ENCODE peak calls at places on chromosome 19, in eight cellular contexts. W is fibroblast of pulmonary artery; I is retinal pigment epithelial cell; R is AG09309; L is sigmoid colon; Z is CD8-positive, alpha-beta memory T cell; F is activated naive CD4-positive, alpha-beta T cell; X is substantia nigra. C is an unnamed sample.

GRCh38 chr19:5376928-5377327 is 36.3 kb upstream of the PTPRS start:
- DNase-seq in W (no peak), Z (no peak), L (no peak), R (no peak), I (no peak), F (no peak), X (no peak), C (no peak)

GRCh38 chr19:40627486-40628279 is 26.5 kb downstream of the LTBP4 start:
- DNase-seq in I (no peak), Z (peak), X (no peak), R (no peak), F (no peak), L (no peak), W (no peak), C (no peak)

GRCh38 chr19:29040951-29041350 is 172.0 kb downstream of the UQCRFS1 start:
- DNase-seq in I (no peak), W (no peak), L (no peak), X (no peak), R (no peak), F (no peak), Z (no peak), C (no peak)

GRCh38 chr19:13169769-13170168 is 19.6 kb downstream of the IER2 start:
- DNase-seq in Z (no peak), I (no peak), L (no peak), F (no peak), X (no peak), R (no peak), W (no peak), C (no peak)

GRCh38 chr19:49200238-49200862 is 42.8 kb downstream of the TRPM4 start:
- DNase-seq in W (no peak), F (no peak), R (no peak), I (no peak), X (no peak), L (no peak), Z (no peak), C (peak)

GRCh38 chr19:49216076-49216475 is 58.5 kb downstream of the TRPM4 start:
- DNase-seq in L (no peak), R (peak), W (peak), X (no peak), F (no peak), Z (no peak), I (peak), C (no peak)

GRCh38 chr19:18999896-19000620 is 33.3 kb downstream of the SUGP2 start:
- DNase-seq in Z (no peak), I (no peak), R (no peak), W (peak), F (no peak), L (no peak), X (no peak), C (no peak)

GRCh38 chr19:53868892-53869804 is 1.5 kb downstream of the MYADM start:
- DNase-seq in R (no peak), I (peak), X (peak), L (peak), F (peak), Z (peak), W (peak), C (peak)

GRCh38 chr19:11243798-11244169 is 4.4 kb downstream of the ANGPTL8 start:
- DNase-seq in R (no peak), F (no peak), Z (no peak), X (no peak), L (no peak), W (no peak), I (no peak), C (no peak)

GRCh38 chr19:45271709-45272108 is 20.6 kb downstream of the MARK4 start:
- DNase-seq in W (no peak), L (no peak), Z (no peak), R (no peak), F (no peak), X (no peak), I (no peak), C (no peak)

GRCh38 chr19:47663911-47664771 is 49.1 kb upstream of the EHD2 start:
- DNase-seq in Z (no peak), R (peak), F (no peak), W (peak), X (no peak), I (peak), L (peak), C (no peak)

GRCh38 chr19:10695401-10696398 is 5.5 kb upstream of the QTRT1 start:
- DNase-seq in I (peak), W (peak), F (peak), L (peak), Z (peak), R (peak), X (peak), C (peak)

GRCh38 chr19:38737297-38737865 is 6.9 kb downstream of the CAPN12 start:
- DNase-seq in L (no peak), R (no peak), W (no peak), I (no peak), F (no peak), Z (no peak), X (no peak), C (peak)

GRCh38 chr19:39996218-39996810 is 546 bp upstream of the ZNF546 start:
- DNase-seq in I (no peak), Z (peak), L (no peak), F (no peak), R (no peak), W (peak), X (no peak), C (peak)

GRCh38 chr19:41861098-41861768 is 1.2 kb downstream of the RPS19 start:
- DNase-seq in F (no peak), L (no peak), W (no peak), I (no peak), R (no peak), Z (no peak), X (no peak), C (no peak)

GRCh38 chr19:17259118-17259780 is 5.3 kb downstream of the USHBP1 start:
- DNase-seq in F (no peak), W (no peak), Z (no peak), L (no peak), R (no peak), X (no peak), I (no peak), C (no peak)

GRCh38 chr19:17865364-17866311 is 5.9 kb downstream of the RPL18A start:
- DNase-seq in L (no peak), R (no peak), I (no peak), Z (no peak), W (no peak), F (no peak), X (no peak), C (peak)

GRCh38 chr19:5293607-5294089 is 47.0 kb downstream of the PTPRS start:
- DNase-seq in R (no peak), I (no peak), L (peak), W (peak), X (no peak), Z (no peak), F (no peak), C (no peak)

GRCh38 chr19:18208098-18208951 is 4.5 kb upstream of the RAB3A start:
- DNase-seq in L (peak), R (peak), F (peak), X (no peak), Z (no peak), I (no peak), W (peak), C (peak)

GRCh38 chr19:1668339-1669123 is 16.1 kb upstream of the TCF3 start:
- DNase-seq in X (no peak), I (no peak), Z (no peak), W (no peak), F (no peak), L (no peak), R (no peak), C (peak)

GRCh38 chr19:29543381-29543780 is 17.6 kb downstream of the VSTM2B start:
- DNase-seq in L (peak), R (no peak), Z (no peak), X (no peak), I (no peak), W (no peak), F (no peak), C (no peak)

GRCh38 chr19:51006406-51006805 is 5.0 kb upstream of the KLK8 start:
- DNase-seq in F (no peak), Z (no peak), W (no peak), X (no peak), L (peak), R (no peak), I (no peak), C (no peak)

GRCh38 chr19:46685189-46685588 is 24.2 kb upstream of the DACT3 start:
- DNase-seq in L (no peak), W (no peak), R (no peak), Z (no peak), I (no peak), F (no peak), X (no peak), C (no peak)

GRCh38 chr19:1066748-1067340 is at the start of gene ARHGAP45:
- DNase-seq in R (no peak), L (no peak), Z (peak), F (peak), X (no peak), I (no peak), W (no peak), C (peak)

GRCh38 chr19:13002389-13002898 is 7.2 kb downstream of the NFIX start:
- DNase-seq in F (no peak), L (peak), R (no peak), I (no peak), X (peak), Z (no peak), W (no peak), C (no peak)

GRCh38 chr19:13621413-13621812 is 115.1 kb upstream of the CACNA1A start:
- DNase-seq in F (no peak), L (no peak), Z (no peak), R (peak), W (peak), X (no peak), I (peak), C (peak)

GRCh38 chr19:40335855-40336700 is 12.1 kb downstream of the C19orf47 start:
- DNase-seq in L (no peak), W (no peak), R (no peak), Z (no peak), F (no peak), X (no peak), I (no peak), C (no peak)

GRCh38 chr19:50858896-50859295 is 4.2 kb downstream of the KLK3 start:
- DNase-seq in L (no peak), R (no peak), X (no peak), Z (no peak), I (no peak), F (no peak), W (no peak), C (no peak)

GRCh38 chr19:648305-648704 is 8.6 kb downstream of the FGF22 start:
- DNase-seq in F (no peak), X (no peak), R (no peak), W (no peak), I (no peak), L (no peak), Z (no peak), C (no peak)

GRCh38 chr19:16590876-16591802 is 18.9 kb upstream of the SLC35E1 start:
- DNase-seq in Z (no peak), X (no peak), R (no peak), F (no peak), I (no peak), W (no peak), L (no peak), C (no peak)

GRCh38 chr19:6393982-6394412 is 1.0 kb upstream of the GTF2F1 start:
- DNase-seq in W (no peak), L (no peak), X (no peak), I (no peak), R (no peak), Z (no peak), F (no peak), C (no peak)

GRCh38 chr19:21463449-21464105 is 41.8 kb upstream of the ZNF429 start:
- DNase-seq in Z (no peak), X (no peak), L (no peak), R (no peak), W (no peak), I (peak), F (no peak), C (no peak)